ENCODE peak calls at places on chromosomes 16 and 17, in nine cellular contexts. Q is NCI-H1436; F is effector memory CD4-positive, alpha-beta T cell; W is HFF-Myc; Z is T1000; T is activated CD4-positive, alpha-beta T cell treated with anti-CD3 and anti-CD28 coated beads for 4 hours; R is fibroblast of villous mesenchyme; A is brain microvascular endothelial cell; N is heart right ventricle. U is an unnamed sample.

GRCh38 chr17:21689604-21690003 is 2.7 kb upstream of the KCNJ18 start:
- DNase-seq in Q (no peak), F (no peak), W (no peak), Z (peak), T (no peak), R (peak), A (peak), N (no peak), U (no peak)

GRCh38 chr17:29012535-29012934 is 6.7 kb upstream of the SEZ6 start:
- DNase-seq in Q (no peak), F (no peak), W (no peak), Z (no peak), T (no peak), R (no peak), A (no peak), N (no peak), U (no peak)

GRCh38 chr17:35130392-35130791 is 9.0 kb downstream of the FNDC8 start:
- DNase-seq in Q (no peak), F (no peak), W (no peak), Z (no peak), T (no peak), R (no peak), A (no peak), N (no peak), U (no peak)

GRCh38 chr16:6969594-6969993 is 363.1 kb upstream of the RBFOX1 start:
- DNase-seq in Q (no peak), F (no peak), W (no peak), Z (no peak), T (no peak), R (no peak), A (no peak), N (no peak), U (no peak)

GRCh38 chr17:2238432-2239169 is 65.0 kb downstream of the SMG6 start:
- DNase-seq in Q (no peak), F (no peak), W (no peak), Z (no peak), T (no peak), R (no peak), A (no peak), N (peak), U (no peak)

GRCh38 chr16:14310519-14310991 is 239.4 kb downstream of the MRTFB start:
- DNase-seq in Q (no peak), F (no peak), W (no peak), Z (no peak), T (no peak), R (peak), A (no peak), N (no peak), U (no peak)

GRCh38 chr16:88803264-88803987 is at the start of gene CDT1:
- DNase-seq in Q (peak), F (peak), W (no peak), Z (peak), T (peak), R (peak), A (peak), N (peak), U (peak)

GRCh38 chr17:58156839-58157803 is 8.9 kb downstream of the OR4D1 start:
- DNase-seq in Q (peak), F (peak), W (no peak), Z (no peak), T (peak), R (peak), A (no peak), N (peak), U (no peak)

GRCh38 chr17:46769531-46770438 is 48.7 kb downstream of the WNT3 start:
- DNase-seq in Q (no peak), F (no peak), W (no peak), Z (no peak), T (no peak), R (no peak), A (no peak), N (no peak), U (no peak)

GRCh38 chr17:48187867-48188608 is 80.5 kb downstream of the SNX11 start:
- DNase-seq in Q (no peak), F (no peak), W (no peak), Z (no peak), T (no peak), R (no peak), A (no peak), N (no peak), U (no peak)

GRCh38 chr16:4313563-4314531 is 2.0 kb upstream of the GLIS2 start:
- DNase-seq in Q (no peak), F (no peak), W (no peak), Z (no peak), T (no peak), R (peak), A (no peak), N (peak), U (no peak)

GRCh38 chr17:1298616-1299015 is 19.2 kb downstream of the TRARG1 start:
- DNase-seq in Q (no peak), F (no peak), W (no peak), Z (no peak), T (peak), R (no peak), A (no peak), N (no peak), U (no peak)

GRCh38 chr17:41666336-41666680 is 22.4 kb upstream of the EIF1 start:
- DNase-seq in Q (peak), F (peak), W (no peak), Z (no peak), T (peak), R (peak), A (peak), N (peak), U (no peak)

GRCh38 chr17:17070931-17071330 is 28.7 kb downstream of the MPRIP start:
- DNase-seq in Q (no peak), F (no peak), W (no peak), Z (no peak), T (no peak), R (no peak), A (no peak), N (no peak), U (no peak)